ENCODE peak calls at places on chromosomes 7 and 10, in seven cellular contexts. H is HCT116, G is GM12878, F is K562, M is HepG2, O is H1, T is SK-N-SH. U is an unnamed sample.

GRCh38 chr10:133212853-133213494 is 17.0 kb upstream of the UTF1 start:
- DNase-seq in F (no peak), M (no peak), H (no peak), O (no peak), T (no peak), G (no peak), U (no peak)

GRCh38 chr7:335358-336148 is 45.6 kb downstream of the FOXL3 start:
- DNase-seq in F (no peak), G (no peak), T (no peak), H (no peak), O (no peak), M (no peak), U (no peak)

GRCh38 chr7:16649196-16649595 is 3.2 kb downstream of the BZW2 start:
- DNase-seq in T (no peak), O (no peak), M (no peak), H (no peak), F (no peak), G (no peak), U (no peak)

GRCh38 chr10:123743441-123744225 is 77.5 kb downstream of the GPR26 start:
- DNase-seq in M (no peak), H (no peak), F (no peak), G (no peak), O (no peak), T (peak; percentile 72), U (peak; percentile 11)

GRCh38 chr7:4156190-4156589 is 525.9 kb upstream of the FOXK1 start:
- DNase-seq in G (no peak), T (no peak), O (no peak), M (peak; percentile 46), H (no peak), F (no peak), U (no peak)

GRCh38 chr7:105413887-105414437 is 25.2 kb upstream of the SRPK2 start:
- DNase-seq in T (peak; percentile 21), F (no peak), G (no peak), O (no peak), M (no peak), H (no peak), U (no peak)

GRCh38 chr7:27172823-27173411 is 1.2 kb downstream of the HOXA10 start:
- DNase-seq in O (no peak), G (no peak), T (peak; percentile 66), M (no peak), H (no peak), F (no peak), U (no peak)

GRCh38 chr7:157520249-157520648 is 183.4 kb downstream of the DNAJB6 start:
- DNase-seq in O (no peak), T (no peak), F (no peak), M (no peak), G (peak; percentile 23), H (no peak), U (no peak)

GRCh38 chr7:22784346-22784745 is 38.3 kb downstream of the TOMM7 start:
- DNase-seq in M (peak; percentile 58), T (no peak), F (no peak), G (no peak), O (no peak), H (no peak), U (no peak)

GRCh38 chr7:18086165-18087030 is 58.8 kb upstream of the PRPS1L1 start:
- DNase-seq in M (no peak), T (peak; percentile 59), F (peak; percentile 25), O (no peak), G (no peak), H (no peak), U (peak; percentile 29)

GRCh38 chr10:46542567-46543323 is 13.7 kb downstream of the GPRIN2 start:
- DNase-seq in O (no peak), M (no peak), G (no peak), F (no peak), T (no peak), H (no peak), U (no peak)

GRCh38 chr10:44978213-44978569 is 418 bp downstream of the DEPP1 start:
- DNase-seq in H (no peak), O (no peak), T (no peak), G (no peak), M (no peak), F (no peak), U (no peak)

GRCh38 chr7:46930336-46930735 is 651.6 kb downstream of the TNS3 start:
- DNase-seq in H (no peak), G (no peak), O (no peak), T (no peak), F (no peak), M (no peak), U (no peak)

DNA sequence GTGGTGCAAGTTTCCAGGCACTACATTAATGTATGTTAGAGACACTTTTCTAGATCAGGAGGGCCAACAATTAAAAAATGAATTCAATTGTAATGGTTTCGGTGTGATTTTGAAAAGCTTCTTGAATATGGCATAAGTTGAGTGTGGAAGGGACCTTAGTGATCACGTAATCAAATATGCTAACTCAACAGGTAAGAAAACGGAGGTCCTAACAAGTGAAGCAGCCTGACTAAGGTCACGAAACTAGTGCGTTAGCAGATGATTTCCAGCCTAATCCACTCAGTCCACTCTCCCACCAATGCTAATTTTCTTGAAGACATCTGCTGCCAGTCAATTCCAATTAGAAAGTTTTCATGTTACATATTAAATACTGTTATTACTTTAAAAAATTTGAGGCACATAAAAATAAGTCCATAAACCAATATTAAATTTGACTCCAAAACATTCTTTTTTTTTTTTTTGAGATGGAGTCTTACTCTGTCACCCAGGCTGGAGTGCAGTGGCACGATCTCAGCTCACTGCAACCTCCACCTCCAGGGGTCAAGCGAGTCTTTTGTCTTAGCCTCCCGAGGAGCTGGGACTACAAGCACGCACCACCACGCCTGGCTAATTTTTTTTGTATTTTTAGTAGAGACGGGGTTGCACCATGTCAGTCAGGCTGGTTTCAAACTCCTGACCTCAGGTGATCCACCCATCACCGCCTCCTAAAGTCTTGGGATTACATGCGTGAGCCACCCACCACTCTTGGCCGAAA is 2.3 kb upstream of the RSBN1L start:
- DNase-seq in O (no peak), M (no peak), G (no peak), F (no peak), H (no peak), T (no peak), U (no peak)
- TF ChIP-seq JUND in O (no peak), M (no peak), G (no peak), F (no peak), H (no peak), T (no peak), U (no peak)

DNA sequence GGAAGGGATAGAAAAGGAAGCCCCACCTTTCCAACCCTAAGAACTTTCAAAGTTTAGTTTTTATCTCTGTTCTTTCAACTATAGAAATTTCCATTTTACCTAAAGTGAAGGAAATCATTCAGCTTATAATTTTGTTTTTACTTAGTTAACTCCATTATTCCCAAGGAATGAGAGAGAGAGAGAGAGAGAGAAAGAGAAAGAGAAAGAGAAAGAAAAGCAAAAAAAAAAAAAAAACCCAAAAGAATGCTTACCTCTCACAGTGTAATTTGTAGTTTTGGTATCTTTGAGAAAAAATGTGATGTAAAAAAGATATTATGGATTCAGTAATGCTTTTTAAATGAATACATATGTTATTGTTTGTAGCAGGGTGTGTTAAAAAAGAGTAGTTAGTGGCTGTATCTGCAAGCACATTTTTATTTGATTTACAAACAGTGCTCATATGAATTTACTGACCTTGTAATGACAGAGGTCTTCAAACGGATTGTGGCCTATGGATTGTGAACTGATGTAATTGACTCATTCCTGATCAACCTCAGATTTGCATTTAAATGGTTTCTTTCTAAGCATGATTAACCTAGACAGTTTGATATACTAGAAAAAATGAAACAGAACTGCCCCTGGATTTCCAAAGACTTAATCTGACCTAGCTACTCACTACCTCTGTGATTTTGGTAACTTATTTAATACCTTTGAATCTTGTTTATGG is 64.9 kb downstream of the LCOR start:
- DNase-seq in G (no peak), T (no peak), F (no peak), O (no peak), H (no peak), M (no peak), U (no peak)
- TF ChIP-seq JUND in G (no peak), T (no peak), F (no peak), O (no peak), H (no peak), M (no peak), U (no peak)

GRCh38 chr7:65978891-65979582 is 3.0 kb downstream of the GUSB start:
- DNase-seq in M (no peak), H (no peak), O (no peak), F (no peak), T (no peak), G (no peak), U (no peak)

GRCh38 chr7:65983965-65984654 is 2.1 kb upstream of the GUSB start:
- DNase-seq in T (no peak), H (no peak), M (no peak), G (no peak), O (no peak), F (peak; percentile 10), U (no peak)

GRCh38 chr7:65979583-65980477 is 2.2 kb downstream of the GUSB start:
- DNase-seq in M (no peak), T (no peak), F (no peak), H (no peak), G (no peak), O (no peak), U (no peak)

GRCh38 chr7:65981965-65982792 is at the start of gene GUSB:
- DNase-seq in G (peak; percentile 51), M (peak; percentile 78), O (peak; percentile 79), T (peak; percentile 99), H (peak; percentile 82), F (peak; percentile 96), U (peak; percentile 91)

DNA sequence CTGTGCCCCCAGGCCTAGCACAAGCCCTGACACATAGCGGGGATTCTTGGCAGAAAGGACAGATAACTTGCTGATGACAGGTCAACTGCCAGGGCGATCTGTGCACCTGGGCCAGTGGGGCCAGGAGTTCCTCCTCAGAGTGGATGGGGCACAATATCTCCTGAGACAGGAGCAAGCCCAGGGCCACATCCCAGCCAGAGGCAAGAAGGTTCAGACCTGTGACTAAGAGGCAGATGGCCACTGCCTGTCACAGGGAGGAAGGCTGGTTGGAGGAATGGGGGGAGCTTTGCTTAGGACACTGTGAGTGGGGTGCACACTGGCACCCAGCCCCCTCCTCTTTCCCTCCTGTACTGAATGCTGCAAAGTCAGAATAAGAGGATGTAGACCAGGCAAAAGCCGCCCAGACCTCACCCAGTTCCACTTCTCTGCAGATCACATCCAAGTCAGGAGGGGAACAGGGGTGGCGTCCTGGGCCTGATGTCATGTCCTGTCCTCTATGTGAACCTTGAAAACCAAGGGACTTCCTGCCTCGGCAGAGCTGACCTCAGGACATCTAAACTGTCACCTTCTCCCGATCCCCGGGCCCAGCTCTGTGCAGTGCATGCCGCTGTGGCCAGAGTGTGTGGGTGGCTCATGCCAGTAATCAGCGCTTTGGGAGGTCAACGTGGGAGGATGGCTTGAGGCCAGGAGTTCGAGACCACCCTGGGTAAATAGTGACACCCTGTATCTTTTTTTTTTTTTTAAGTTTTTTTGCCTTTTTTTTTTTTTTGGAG is 1.3 kb downstream of the GUSB start:
- DNase-seq in O (no peak), F (peak; percentile 56), T (peak; percentile 67), H (no peak), M (no peak), G (peak; percentile 59), U (no peak)
- TF ChIP-seq JUND in O (no peak), F (peak; percentile 67), T (no peak), H (no peak), M (no peak), G (no peak), U (no peak)

DNA sequence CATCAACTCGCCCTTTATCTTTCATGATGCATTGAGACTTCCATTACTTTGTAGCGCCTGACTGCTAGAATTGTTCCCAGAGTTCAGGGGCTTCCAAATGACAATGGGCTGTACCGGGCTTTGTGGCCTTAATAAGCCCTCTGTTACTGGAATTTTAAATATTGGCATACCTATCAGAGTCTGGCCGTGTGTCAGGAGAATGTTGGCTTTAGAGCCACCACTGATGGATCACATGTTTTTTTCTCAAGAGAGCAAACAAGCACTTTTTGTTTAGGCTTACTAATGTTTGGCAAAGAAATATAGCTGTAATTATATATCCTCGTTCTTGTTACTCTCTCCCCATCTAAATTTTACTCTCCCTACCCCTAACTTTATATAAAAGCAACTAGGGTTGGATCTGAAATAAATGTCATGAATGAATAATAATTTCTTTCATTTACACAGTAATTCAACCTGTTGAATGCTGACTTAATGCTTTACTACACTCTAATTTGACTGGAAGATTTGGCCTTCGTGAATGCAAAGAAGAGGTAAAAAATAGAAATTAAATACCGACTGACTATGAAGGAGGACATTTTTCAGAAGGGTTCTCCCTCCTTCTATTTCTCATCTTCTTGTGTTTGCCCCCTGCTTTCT is 396.8 kb downstream of the AUTS2 start:
- DNase-seq in M (no peak), T (no peak), O (no peak), F (no peak), G (no peak), H (no peak), U (peak; percentile 27)
- TF ChIP-seq JUND in M (no peak), T (no peak), O (no peak), F (no peak), G (no peak), H (no peak), U (no peak)